ENCODE peak calls at places on chromosomes 12 and 14, in five cellular contexts. One of them, this sample, is unnamed. For H3K4me1, the result is how much of the 10 kb centered on the place peaks cover.

GRCh38 chr12:23862746-23863145 is 86.7 kb downstream of the SOX5 start:
- DNase-seq in naive thymus-derived CD4-positive, alpha-beta T cell: no peak
- DNase-seq in hepatocyte: no peak
- DNase-seq in left lung: no peak
- DNase-seq in astrocyte: no peak
- DNase-seq in this sample: no peak

GRCh38 chr12:18358930-18359329 is 97.6 kb downstream of the PIK3C2G start:
- DNase-seq in hepatocyte: no peak
- DNase-seq in naive thymus-derived CD4-positive, alpha-beta T cell: no peak
- DNase-seq in astrocyte: no peak
- DNase-seq in left lung: no peak
- DNase-seq in this sample: no peak

GRCh38 chr12:121131941-121132341 is 735 bp upstream of the P2RX7 start:
- DNase-seq in hepatocyte: no peak
- DNase-seq in left lung: no peak
- DNase-seq in naive thymus-derived CD4-positive, alpha-beta T cell: no peak
- DNase-seq in astrocyte: no peak
- DNase-seq in this sample: no peak

GRCh38 chr12:75913502-75914110 is 118.0 kb downstream of the PHLDA1 start:
- DNase-seq in hepatocyte: no peak
- DNase-seq in astrocyte: peak
- DNase-seq in left lung: no peak
- DNase-seq in naive thymus-derived CD4-positive, alpha-beta T cell: no peak
- DNase-seq in this sample: no peak

GRCh38 chr14:93619176-93619793 is 169.0 kb downstream of the PRIMA1 start:
- DNase-seq in astrocyte: peak
- DNase-seq in hepatocyte: peak
- DNase-seq in naive thymus-derived CD4-positive, alpha-beta T cell: peak
- DNase-seq in left lung: no peak
- DNase-seq in this sample: no peak

GRCh38 chr12:6228535-6229223 is 28.5 kb downstream of the CD9 start:
- DNase-seq in naive thymus-derived CD4-positive, alpha-beta T cell: no peak
- DNase-seq in astrocyte: no peak
- DNase-seq in hepatocyte: peak
- DNase-seq in left lung: no peak
- DNase-seq in this sample: no peak

GRCh38 chr12:32490801-32491200 is 91.4 kb downstream of the FGD4 start:
- DNase-seq in left lung: no peak
- DNase-seq in hepatocyte: no peak
- DNase-seq in astrocyte: no peak
- DNase-seq in naive thymus-derived CD4-positive, alpha-beta T cell: no peak
- DNase-seq in this sample: no peak

GRCh38 chr14:94217116-94217515 is 43.0 kb downstream of the PPP4R4 start:
- DNase-seq in astrocyte: no peak
- DNase-seq in naive thymus-derived CD4-positive, alpha-beta T cell: no peak
- DNase-seq in left lung: no peak
- DNase-seq in hepatocyte: peak
- DNase-seq in this sample: no peak

GRCh38 chr14:70188292-70188607 is 501 bp downstream of the SLC8A3 start:
- DNase-seq in hepatocyte: no peak
- DNase-seq in left lung: no peak
- DNase-seq in astrocyte: no peak
- DNase-seq in naive thymus-derived CD4-positive, alpha-beta T cell: no peak
- DNase-seq in this sample: no peak

GRCh38 chr12:105279460-105280056 is 43.6 kb upstream of the APPL2 start:
- DNase-seq in left lung: no peak
- DNase-seq in hepatocyte: peak
- DNase-seq in naive thymus-derived CD4-positive, alpha-beta T cell: peak
- DNase-seq in astrocyte: no peak
- DNase-seq in this sample: peak

GRCh38 chr14:24883571-24883970 is 166.4 kb downstream of the STXBP6 start:
- DNase-seq in astrocyte: no peak
- DNase-seq in left lung: no peak
- DNase-seq in hepatocyte: no peak
- DNase-seq in naive thymus-derived CD4-positive, alpha-beta T cell: no peak
- DNase-seq in this sample: no peak

GRCh38 chr12:13211191-13211858 is 14.8 kb downstream of the EMP1 start:
- DNase-seq in astrocyte: peak
- DNase-seq in hepatocyte: no peak
- DNase-seq in left lung: no peak
- DNase-seq in naive thymus-derived CD4-positive, alpha-beta T cell: no peak
- DNase-seq in this sample: no peak

GRCh38 chr14:57835751-57836150 is 30.1 kb downstream of the SLC35F4 start:
- DNase-seq in left lung: no peak
- DNase-seq in astrocyte: no peak
- DNase-seq in naive thymus-derived CD4-positive, alpha-beta T cell: no peak
- DNase-seq in hepatocyte: no peak
- DNase-seq in this sample: no peak

GRCh38 chr14:104652386-104652785 is 37.0 kb upstream of the INF2 start:
- DNase-seq in naive thymus-derived CD4-positive, alpha-beta T cell: no peak
- DNase-seq in hepatocyte: no peak
- DNase-seq in astrocyte: no peak
- DNase-seq in left lung: no peak
- DNase-seq in this sample: no peak

GRCh38 chr12:79407671-79408622 is 282.8 kb downstream of the PAWR start:
- DNase-seq in hepatocyte: peak
- DNase-seq in astrocyte: peak
- DNase-seq in naive thymus-derived CD4-positive, alpha-beta T cell: no peak
- DNase-seq in left lung: peak
- DNase-seq in this sample: no peak

GRCh38 chr12:124651508-124652273 is 84.3 kb upstream of the NCOR2 start:
- DNase-seq in hepatocyte: no peak
- DNase-seq in naive thymus-derived CD4-positive, alpha-beta T cell: no peak
- DNase-seq in astrocyte: no peak
- DNase-seq in left lung: no peak
- DNase-seq in this sample: no peak

GRCh38 chr12:116559330-116560080 is at the start of gene MAP1LC3B2:
- DNase-seq in hepatocyte: peak
- DNase-seq in left lung: peak
- DNase-seq in astrocyte: peak
- DNase-seq in naive thymus-derived CD4-positive, alpha-beta T cell: peak
- DNase-seq in this sample: peak

GRCh38 chr12:116455540-116456306 is 103.5 kb upstream of the MAP1LC3B2 start:
- DNase-seq in naive thymus-derived CD4-positive, alpha-beta T cell: no peak
- DNase-seq in hepatocyte: peak
- DNase-seq in astrocyte: peak
- DNase-seq in left lung: peak
- DNase-seq in this sample: no peak

GRCh38 chr12:124371970-124372555 is 77.2 kb downstream of the RFLNA start:
- DNase-seq in naive thymus-derived CD4-positive, alpha-beta T cell: no peak
- DNase-seq in hepatocyte: no peak
- DNase-seq in left lung: no peak
- DNase-seq in astrocyte: no peak
- DNase-seq in this sample: no peak

GRCh38 chr12:26126340-26127284 is 1.8 kb upstream of the BHLHE41 start:
- DNase-seq in naive thymus-derived CD4-positive, alpha-beta T cell: no peak
- DNase-seq in astrocyte: peak
- DNase-seq in hepatocyte: peak
- DNase-seq in left lung: peak
- DNase-seq in this sample: no peak

GRCh38 chr14:90382491-90383125 is 14.2 kb upstream of the CALM1 start:
- DNase-seq in naive thymus-derived CD4-positive, alpha-beta T cell: peak
- DNase-seq in astrocyte: peak
- DNase-seq in hepatocyte: peak
- DNase-seq in left lung: peak
- DNase-seq in this sample: peak

GRCh38 chr12:9344540-9344939 is 136.3 kb upstream of the PZP start:
- DNase-seq in left lung: no peak
- DNase-seq in naive thymus-derived CD4-positive, alpha-beta T cell: no peak
- DNase-seq in hepatocyte: no peak
- DNase-seq in astrocyte: no peak
- DNase-seq in this sample: no peak

GRCh38 chr12:107340920-107341319 is 247.6 kb upstream of the CRY1 start:
- DNase-seq in hepatocyte: no peak
- DNase-seq in naive thymus-derived CD4-positive, alpha-beta T cell: no peak
- DNase-seq in left lung: no peak
- DNase-seq in astrocyte: no peak
- DNase-seq in this sample: no peak

GRCh38 chr12:26732010-26732908 is 100.7 kb downstream of the ITPR2 start:
- DNase-seq in left lung: no peak
- DNase-seq in astrocyte: no peak
- DNase-seq in hepatocyte: no peak
- DNase-seq in naive thymus-derived CD4-positive, alpha-beta T cell: no peak
- DNase-seq in this sample: no peak

GRCh38 chr12:20097561-20097960 is 270.8 kb upstream of the PDE3A start:
- DNase-seq in left lung: no peak
- DNase-seq in naive thymus-derived CD4-positive, alpha-beta T cell: no peak
- DNase-seq in hepatocyte: no peak
- DNase-seq in astrocyte: peak
- DNase-seq in this sample: no peak

GRCh38 chr12:58503731-58504520 is 416.4 kb downstream of the LRIG3 start:
- DNase-seq in left lung: no peak
- DNase-seq in hepatocyte: no peak
- DNase-seq in astrocyte: no peak
- DNase-seq in naive thymus-derived CD4-positive, alpha-beta T cell: no peak
- DNase-seq in this sample: no peak

GRCh38 chr12:28925726-28926376 is 223.2 kb upstream of the FAR2 start:
- DNase-seq in astrocyte: peak
- DNase-seq in hepatocyte: no peak
- DNase-seq in left lung: no peak
- DNase-seq in naive thymus-derived CD4-positive, alpha-beta T cell: no peak
- DNase-seq in this sample: no peak

GRCh38 chr12:47317182-47317915 is 237.6 kb upstream of the AMIGO2 start:
- DNase-seq in astrocyte: peak
- DNase-seq in naive thymus-derived CD4-positive, alpha-beta T cell: no peak
- DNase-seq in hepatocyte: no peak
- DNase-seq in left lung: no peak
- DNase-seq in this sample: peak

GRCh38 chr12:92294676-92295440 is 149.2 kb upstream of the BTG1 start:
- DNase-seq in left lung: no peak
- DNase-seq in astrocyte: peak
- DNase-seq in naive thymus-derived CD4-positive, alpha-beta T cell: no peak
- DNase-seq in hepatocyte: no peak
- DNase-seq in this sample: no peak
- H3K27ac ChIP-seq in left lung: no peak
- H3K27ac ChIP-seq in astrocyte: no peak
- H3K27ac ChIP-seq in naive thymus-derived CD4-positive, alpha-beta T cell: no peak
- H3K27ac ChIP-seq in hepatocyte: no peak
- H3K27ac ChIP-seq in this sample: no peak

GRCh38 chr12:1047898-1048660 is 57.1 kb downstream of the ERC1 start:
- DNase-seq in naive thymus-derived CD4-positive, alpha-beta T cell: no peak
- DNase-seq in astrocyte: no peak
- DNase-seq in left lung: no peak
- DNase-seq in hepatocyte: no peak
- DNase-seq in this sample: no peak
- H3K4me1 ChIP-seq in naive thymus-derived CD4-positive, alpha-beta T cell: under half
- H3K4me1 ChIP-seq in astrocyte: under half
- H3K4me1 ChIP-seq in left lung: under half
- H3K4me1 ChIP-seq in hepatocyte: under half
- H3K4me1 ChIP-seq in this sample: under half

DNA sequence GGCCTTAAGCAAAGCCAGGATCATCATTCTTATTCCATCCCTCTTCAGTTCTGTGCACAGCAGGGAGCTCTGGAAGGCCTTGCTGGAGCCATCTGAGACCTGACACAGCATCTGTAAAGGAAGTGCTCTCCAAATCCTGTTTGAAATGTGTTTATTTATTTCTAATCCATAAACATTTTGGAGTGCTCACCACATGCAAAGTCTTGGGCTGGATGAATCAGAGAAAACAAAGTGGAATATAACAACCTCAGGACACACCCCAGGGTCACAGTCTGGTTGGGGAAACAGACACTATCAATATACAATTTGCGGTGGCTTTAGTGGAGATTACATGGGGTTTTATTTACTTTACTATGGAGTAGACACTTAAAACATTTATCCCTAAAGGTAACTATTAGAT is 54.3 kb downstream of the BMP4 start:
- DNase-seq in hepatocyte: no peak
- DNase-seq in left lung: no peak
- DNase-seq in astrocyte: no peak
- DNase-seq in naive thymus-derived CD4-positive, alpha-beta T cell: no peak
- DNase-seq in this sample: no peak
- H3K4me3 ChIP-seq in hepatocyte: no peak
- H3K4me3 ChIP-seq in left lung: no peak
- H3K4me3 ChIP-seq in astrocyte: no peak
- H3K4me3 ChIP-seq in naive thymus-derived CD4-positive, alpha-beta T cell: no peak
- H3K4me3 ChIP-seq in this sample: no peak

DNA sequence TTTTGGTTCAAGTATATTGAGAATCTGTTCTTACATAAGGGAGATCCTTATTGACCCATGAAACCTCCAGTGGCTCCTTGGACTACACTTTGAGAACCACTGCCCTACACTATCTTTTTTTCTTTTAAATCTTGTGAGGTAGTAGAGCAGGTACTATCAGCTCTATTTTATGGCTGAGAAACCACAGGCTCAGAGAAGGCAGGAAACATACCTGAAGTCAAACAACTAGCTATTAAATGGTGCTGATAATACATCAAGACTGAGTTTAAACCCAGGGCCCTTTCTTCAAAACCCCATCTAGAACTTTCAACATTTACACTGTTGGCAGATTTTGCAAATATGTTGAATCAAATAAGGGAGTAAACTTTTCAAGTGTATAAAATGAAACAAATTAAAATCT is 6.9 kb downstream of the ZBTB25 start:
- DNase-seq in hepatocyte: no peak
- DNase-seq in left lung: no peak
- DNase-seq in astrocyte: no peak
- DNase-seq in naive thymus-derived CD4-positive, alpha-beta T cell: no peak
- DNase-seq in this sample: no peak
- H3K27ac ChIP-seq in hepatocyte: no peak
- H3K27ac ChIP-seq in left lung: no peak
- H3K27ac ChIP-seq in astrocyte: no peak
- H3K27ac ChIP-seq in naive thymus-derived CD4-positive, alpha-beta T cell: peak
- H3K27ac ChIP-seq in this sample: no peak

GRCh38 chr12:111398530-111398929 is 7.2 kb upstream of the SH2B3 start:
- DNase-seq in left lung: no peak
- DNase-seq in astrocyte: no peak
- DNase-seq in naive thymus-derived CD4-positive, alpha-beta T cell: no peak
- DNase-seq in hepatocyte: no peak
- DNase-seq in this sample: no peak
- H3K4me1 ChIP-seq in left lung: half or more
- H3K4me1 ChIP-seq in astrocyte: under half
- H3K4me1 ChIP-seq in naive thymus-derived CD4-positive, alpha-beta T cell: under half
- H3K4me1 ChIP-seq in hepatocyte: under half
- H3K4me1 ChIP-seq in this sample: under half